ENCODE peak calls at places on chromosomes 12 and 14, in nine cellular contexts. I, P, K, D, C, R, T, Z and G are unnamed samples.

GRCh38 chr14:94031880-94032279 is 5.7 kb downstream of the OTUB2 start:
- DNase-seq in I (no peak), P (no peak), K (peak; percentile 49), D (no peak), C (no peak), R (no peak), T (no peak), Z (no peak), G (no peak)

GRCh38 chr12:121048442-121048841 is 9.4 kb upstream of the OASL start:
- DNase-seq in I (no peak), P (no peak), K (no peak), D (no peak), C (no peak), R (no peak), T (no peak), Z (no peak), G (no peak)

GRCh38 chr12:46133751-46134150 is 135.1 kb downstream of the SLC38A1 start:
- DNase-seq in I (no peak), P (no peak), K (no peak), D (no peak), C (no peak), R (no peak), T (no peak), Z (no peak), G (no peak)

GRCh38 chr12:24991209-24992049 is 42.5 kb upstream of the BCAT1 start:
- DNase-seq in I (no peak), P (no peak), K (no peak), D (no peak), C (peak; percentile 75), R (peak; percentile 44), T (no peak), Z (no peak), G (no peak)

GRCh38 chr14:59829941-59830734 is 40.4 kb downstream of the RTN1 start:
- DNase-seq in I (no peak), P (no peak), K (no peak), D (no peak), C (peak; percentile 82), R (no peak), T (no peak), Z (no peak), G (no peak)

GRCh38 chr12:92769124-92769901 is 66.5 kb downstream of the PLEKHG7 start:
- DNase-seq in I (no peak), P (no peak), K (no peak), D (no peak), C (peak; percentile 32), R (no peak), T (no peak), Z (peak; percentile 34), G (no peak)

GRCh38 chr12:109721276-109721675 is 7.7 kb downstream of the FAM222A start:
- DNase-seq in I (no peak), P (peak; percentile 94), K (no peak), D (no peak), C (no peak), R (no peak), T (peak; percentile 49), Z (no peak), G (no peak)

GRCh38 chr12:25811656-25812126 is 146.8 kb upstream of the RASSF8 start:
- DNase-seq in I (no peak), P (no peak), K (no peak), D (no peak), C (peak; percentile 63), R (peak; percentile 13), T (no peak), Z (peak; percentile 59), G (no peak)

GRCh38 chr12:20492251-20492728 is 124.0 kb downstream of the PDE3A start:
- DNase-seq in I (no peak), P (no peak), K (no peak), D (no peak), C (peak; percentile 60), R (peak; percentile 21), T (no peak), Z (peak; percentile 8), G (no peak)

GRCh38 chr14:77482422-77482821 is 16.2 kb downstream of the ISM2 start:
- DNase-seq in I (no peak), P (no peak), K (no peak), D (no peak), C (no peak), R (no peak), T (no peak), Z (no peak), G (no peak)

GRCh38 chr12:72448089-72448488 is 175.9 kb downstream of the TRHDE start:
- DNase-seq in I (no peak), P (no peak), K (no peak), D (no peak), C (no peak), R (no peak), T (no peak), Z (no peak), G (no peak)

GRCh38 chr12:64760808-64761573 is 1.8 kb upstream of the GNS start:
- DNase-seq in I (no peak), P (no peak), K (no peak), D (no peak), C (no peak), R (no peak), T (no peak), Z (no peak), G (no peak)

GRCh38 chr12:2804390-2805145 is 7.9 kb upstream of the ITFG2 start:
- DNase-seq in I (peak; percentile 66), P (peak; percentile 81), K (no peak), D (no peak), C (peak; percentile 74), R (no peak), T (peak; percentile 77), Z (no peak), G (peak; percentile 92)
- H3K4me3 ChIP-seq in I (no peak overlapping the region), P (no peak overlapping the region), K (no peak overlapping the region), D (no peak overlapping the region), C (no peak overlapping the region), R (no peak overlapping the region), T (no peak overlapping the region), Z (no peak overlapping the region), G (no peak overlapping the region)

GRCh38 chr12:49548481-49548821 is 9.6 kb downstream of the KCNH3 start:
- DNase-seq in I (no peak), P (no peak), K (no peak), D (no peak), C (no peak), R (no peak), T (no peak), Z (no peak), G (no peak)

GRCh38 chr12:49547090-49547690 is 8.4 kb downstream of the KCNH3 start:
- DNase-seq in I (no peak), P (no peak), K (no peak), D (no peak), C (no peak), R (no peak), T (no peak), Z (no peak), G (no peak)

GRCh38 chr12:49549735-49550710 is 11.2 kb downstream of the KCNH3 start:
- DNase-seq in I (no peak), P (no peak), K (no peak), D (no peak), C (no peak), R (no peak), T (no peak), Z (no peak), G (no peak)

GRCh38 chr12:49550853-49551252 is 12.0 kb downstream of the KCNH3 start:
- DNase-seq in I (no peak), P (no peak), K (no peak), D (no peak), C (no peak), R (no peak), T (no peak), Z (no peak), G (no peak)

DNA sequence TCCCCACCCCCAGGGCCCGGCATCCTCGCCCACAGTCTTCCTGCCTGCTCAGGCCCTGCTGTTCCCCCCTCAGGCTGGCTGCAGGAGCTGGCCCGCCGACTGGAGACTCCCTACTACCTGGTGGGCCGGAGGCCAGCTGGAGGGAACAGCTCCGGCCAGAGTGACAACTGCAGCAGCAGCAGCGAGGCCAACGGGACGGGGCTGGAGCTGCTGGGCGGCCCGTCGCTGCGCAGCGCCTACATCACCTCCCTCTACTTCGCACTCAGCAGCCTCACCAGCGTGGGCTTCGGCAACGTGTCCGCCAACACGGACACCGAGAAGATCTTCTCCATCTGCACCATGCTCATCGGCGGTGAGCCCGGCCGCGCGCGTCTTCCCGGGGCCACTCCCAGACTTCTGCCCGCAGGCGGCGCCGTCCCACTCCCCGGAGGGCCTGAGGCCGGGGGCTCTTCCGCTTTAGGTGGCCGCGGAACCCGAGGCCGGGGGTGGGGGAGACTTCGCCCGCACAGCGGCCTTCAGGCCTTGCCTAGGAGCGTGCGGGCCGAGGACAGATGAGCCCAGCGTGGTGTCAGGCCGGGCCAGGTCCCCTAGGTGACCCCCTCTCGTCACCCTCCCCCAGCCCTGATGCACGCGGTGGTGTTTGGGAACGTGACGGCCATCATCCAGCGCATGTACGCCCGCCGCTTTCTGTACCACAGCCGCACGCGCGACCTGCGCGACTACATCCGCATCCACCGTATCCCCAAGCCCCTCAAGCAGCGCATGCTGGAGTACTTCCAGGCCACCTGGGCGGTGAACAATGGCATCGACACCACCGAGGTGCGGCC is 10.2 kb downstream of the KCNH3 start:
- DNase-seq in I (no peak), P (no peak), K (no peak), D (no peak), C (no peak), R (no peak), T (no peak), Z (no peak), G (no peak)
- TF ChIP-seq CTCF in I (peak; percentile 40), P (no peak), K (no peak), D (no peak), C (peak; percentile 54), R (no peak), T (peak; percentile 45), Z (peak; percentile 22), G (no peak)

DNA sequence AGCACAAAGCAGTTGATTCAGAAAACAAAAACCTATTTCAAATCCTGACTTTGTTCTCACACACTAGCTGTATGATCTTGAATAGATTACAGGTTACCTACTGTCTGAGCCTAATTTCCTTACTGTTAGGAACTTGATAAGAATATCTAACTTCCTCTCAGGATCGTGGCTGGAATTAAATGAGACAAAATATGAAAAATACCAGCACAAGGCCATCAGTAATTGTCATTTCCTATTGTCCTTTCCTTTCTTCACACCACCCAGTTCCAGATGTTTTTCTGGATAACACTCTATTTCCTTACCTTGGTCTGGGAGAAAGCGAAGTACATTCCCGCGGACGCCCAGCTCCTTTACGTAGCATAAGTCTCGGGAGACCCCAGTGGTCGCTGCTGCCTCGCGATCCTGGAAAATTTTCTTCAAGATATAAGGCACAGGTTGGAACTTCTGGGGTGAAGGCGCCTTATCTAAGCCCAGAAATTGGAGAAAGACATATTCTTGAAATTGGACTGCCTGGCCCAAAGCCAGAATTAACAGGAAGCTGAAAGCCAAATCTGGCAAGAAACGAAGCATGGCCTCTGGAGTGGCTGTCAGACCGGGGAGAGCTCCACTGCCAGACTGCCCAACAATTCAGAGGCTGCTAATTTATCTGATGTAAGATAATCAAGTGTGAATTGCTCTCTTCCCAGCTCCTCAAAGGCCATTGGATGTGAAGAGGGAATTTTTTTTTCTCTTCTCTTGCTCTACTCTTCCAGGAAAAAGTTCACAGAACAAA is at the start of gene GDF3:
- DNase-seq in I (no peak), P (peak; percentile 69), K (peak; percentile 20), D (no peak), C (peak; percentile 1), R (no peak), T (peak; percentile 36), Z (no peak), G (no peak)
- H3K4me3 ChIP-seq in I (no peak within 1 kb of the TSS), P (no peak within 1 kb of the TSS), K (no peak within 1 kb of the TSS), D (no peak within 1 kb of the TSS), C (no peak within 1 kb of the TSS), R (no peak within 1 kb of the TSS), T (no peak within 1 kb of the TSS), Z (no peak within 1 kb of the TSS), G (no peak within 1 kb of the TSS)

DNA sequence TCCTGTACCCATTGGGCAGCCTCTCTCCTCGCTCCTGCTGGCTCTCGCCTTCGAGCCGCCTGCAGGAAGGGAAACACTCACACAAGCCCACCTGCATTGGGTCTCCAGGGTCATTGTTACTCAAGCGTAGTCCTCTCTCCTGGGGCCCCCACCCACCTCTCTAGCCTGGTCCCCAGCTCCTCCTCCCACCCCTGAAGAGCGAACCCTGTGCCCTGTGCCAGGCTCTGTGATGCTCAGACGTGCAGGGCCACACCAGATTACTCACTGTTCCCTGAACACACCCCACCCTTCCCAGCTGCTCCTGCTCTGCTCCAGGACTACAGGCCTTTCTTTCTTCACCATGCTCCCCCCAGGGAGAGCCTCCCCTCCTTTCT is 88.1 kb downstream of the NINJ2 start:
- DNase-seq in I (no peak), P (no peak), K (no peak), D (peak; percentile 86), C (no peak), R (no peak), T (no peak), Z (no peak), G (no peak)
- TF ChIP-seq CTCF in I (no peak), P (no peak), K (no peak), D (no peak), C (no peak), R (no peak), T (no peak), Z (no peak), G (no peak)